ENCODE peak calls at places on chromosomes 11 and 22, in five cellular contexts. A is upper lobe of right lung, B is H4, Z is bronchial epithelial cell, L is Right ventricle myocardium superior. G is an unnamed sample.
A peak's percentile ranks its signal among the peaks of the same experiment; 100 is the strongest.

GRCh38 chr11:65488273-65489058 is 10.4 kb upstream of the MALAT1 start:
- DNase-seq in B (peak; percentile 21), L (peak; percentile 70), A (peak; percentile 68), Z (peak; percentile 44), G (no peak)

GRCh38 chr11:110855246-110855645 is 143.0 kb upstream of the ARHGAP20 start:
- DNase-seq in Z (no peak), L (no peak), A (no peak), B (no peak), G (no peak)

GRCh38 chr22:17655289-17655688 is 16.7 kb downstream of the BCL2L13 start:
- DNase-seq in A (peak; percentile 83), B (no peak), Z (no peak), L (no peak), G (peak; percentile 79)

GRCh38 chr11:13141731-13142724 is 132.9 kb downstream of the RASSF10 start:
- DNase-seq in Z (no peak), L (no peak), B (no peak), A (no peak), G (no peak)

GRCh38 chr11:131668867-131669780 is 298.7 kb downstream of the NTM start:
- DNase-seq in Z (peak; percentile 14), L (no peak), A (no peak), B (peak; percentile 53), G (peak; percentile 61)

GRCh38 chr11:7635137-7635536 is 38.2 kb downstream of the CYB5R2 start:
- DNase-seq in Z (no peak), B (no peak), A (no peak), L (peak; percentile 59), G (no peak)

GRCh38 chr11:68810164-68810563 is 31.6 kb downstream of the CPT1A start:
- DNase-seq in L (peak; percentile 87), B (no peak), A (no peak), Z (no peak), G (no peak)

GRCh38 chr22:40432167-40432566 is 61.8 kb downstream of the SGSM3 start:
- DNase-seq in A (no peak), B (no peak), Z (no peak), L (no peak), G (no peak)

GRCh38 chr22:20957691-20958440 is 9.2 kb upstream of the AIFM3 start:
- DNase-seq in L (peak; percentile 69), Z (no peak), B (no peak), A (peak; percentile 81), G (peak; percentile 69)

GRCh38 chr11:78312712-78313111 is 104.9 kb downstream of the GAB2 start:
- DNase-seq in B (no peak), A (no peak), Z (no peak), L (no peak), G (no peak)

GRCh38 chr11:124075841-124076571 is 34.9 kb upstream of the OR10G7 start:
- DNase-seq in B (no peak), A (peak; percentile 70), Z (no peak), L (peak; percentile 41), G (peak; percentile 56)

GRCh38 chr11:91981995-91982394 is 242.6 kb upstream of the FAT3 start:
- DNase-seq in Z (peak; percentile 72), A (no peak), L (peak; percentile 43), B (peak; percentile 52), G (no peak)

GRCh38 chr11:120399312-120399711 is 63.1 kb downstream of the ARHGEF12 start:
- DNase-seq in A (no peak), Z (no peak), L (no peak), B (peak; percentile 19), G (no peak)

GRCh38 chr11:17472467-17472866 is 4.2 kb downstream of the ABCC8 start:
- DNase-seq in B (no peak), L (no peak), A (no peak), Z (no peak), G (no peak)

GRCh38 chr22:44577391-44578114 is 79.5 kb upstream of the RTL6 start:
- DNase-seq in B (no peak), Z (no peak), L (peak; percentile 16), A (peak; percentile 46), G (peak; percentile 25)

GRCh38 chr11:64436025-64436424 is 77.1 kb downstream of the RPS6KA4 start:
- DNase-seq in Z (peak; percentile 11), A (no peak), L (no peak), B (no peak), G (peak; percentile 7)

GRCh38 chr11:132318421-132319157 is 948.2 kb downstream of the NTM start:
- DNase-seq in Z (peak; percentile 76), A (no peak), B (peak; percentile 24), L (no peak), G (no peak)

GRCh38 chr22:19173047-19174035 is 5.2 kb downstream of the SLC25A1 start:
- DNase-seq in Z (no peak), A (no peak), B (no peak), L (no peak), G (no peak)

GRCh38 chr11:70109006-70109405 is 30.9 kb downstream of the ANO1 start:
- DNase-seq in Z (no peak), L (no peak), B (no peak), A (no peak), G (no peak)

G was measured in lower lobe of right lung.